ENCODE peak calls at places on chromosomes 12 and 14, in nine cellular contexts. M is SK-N-SH; X is fibroblast of pulmonary artery; F is AG09309; J is mucosa of descending colon; G is PC-3; Z is HL-60; Q is body of pancreas; K is CD8-positive, alpha-beta T cell. L is an unnamed sample.

GRCh38 chr14:63375772-63376171 is 57.0 kb upstream of the GPHB5 start:
- DNase-seq in K (no peak), G (peak), J (no peak), M (no peak), Q (no peak), Z (no peak), X (peak), F (peak), L (no peak)

GRCh38 chr12:31865023-31865422 is 94.2 kb upstream of the RESF1 start:
- DNase-seq in J (no peak), F (no peak), M (no peak), G (no peak), X (no peak), Q (no peak), K (no peak), Z (no peak), L (no peak)

GRCh38 chr14:104432611-104433231 is 146.8 kb upstream of the C14orf180 start:
- DNase-seq in X (no peak), Q (no peak), F (no peak), Z (no peak), K (no peak), J (no peak), M (no peak), G (no peak), L (no peak)

GRCh38 chr12:106084048-106084671 is 54.6 kb downstream of the NUAK1 start:
- DNase-seq in G (peak), F (peak), K (no peak), J (no peak), Z (no peak), M (no peak), Q (no peak), X (peak), L (peak)

GRCh38 chr12:114245555-114245954 is 160.4 kb downstream of the TBX5 start:
- DNase-seq in Q (no peak), J (no peak), M (no peak), Z (no peak), K (no peak), F (no peak), X (no peak), G (no peak), L (no peak)

GRCh38 chr12:93080994-93081809 is 152.1 kb upstream of the EEA1 start:
- DNase-seq in Q (no peak), Z (no peak), X (peak), G (peak), F (no peak), J (no peak), M (no peak), K (no peak), L (no peak)

GRCh38 chr14:63543826-63544320 is 696 bp upstream of the PPP2R5E start:
- DNase-seq in F (no peak), J (no peak), Z (no peak), M (no peak), Q (no peak), K (no peak), X (no peak), G (no peak), L (no peak)

GRCh38 chr12:53868516-53868986 is 70.1 kb upstream of the HOXC13 start:
- DNase-seq in M (no peak), X (no peak), Q (no peak), F (no peak), Z (no peak), J (no peak), G (peak), K (no peak), L (no peak)

GRCh38 chr12:24398605-24399004 is 449.1 kb upstream of the SOX5 start:
- DNase-seq in J (no peak), K (no peak), Z (no peak), F (no peak), Q (no peak), M (no peak), X (no peak), G (no peak), L (no peak)

GRCh38 chr14:56422703-56423213 is 156.8 kb upstream of the TMEM260 start:
- DNase-seq in X (peak), J (peak), K (no peak), Z (peak), G (peak), F (peak), Q (peak), M (peak), L (peak)

GRCh38 chr14:64227856-64228255 is 66.3 kb downstream of the ESR2 start:
- DNase-seq in X (no peak), Q (no peak), K (no peak), G (no peak), Z (no peak), F (no peak), J (no peak), M (no peak), L (no peak)

GRCh38 chr14:55077691-55078151 is 26.3 kb downstream of the MAPK1IP1L start:
- DNase-seq in X (peak), Q (peak), K (no peak), J (peak), G (no peak), M (no peak), F (no peak), Z (no peak), L (peak)

GRCh38 chr12:119565404-119565803 is 28.2 kb upstream of the TMEM233 start:
- DNase-seq in J (no peak), M (no peak), G (peak), Q (no peak), K (no peak), F (no peak), Z (no peak), X (no peak), L (no peak)

GRCh38 chr14:103066399-103066798 is 9.1 kb upstream of the CDC42BPB start:
- DNase-seq in F (no peak), K (no peak), Q (peak), Z (no peak), J (no peak), G (peak), X (peak), M (no peak), L (no peak)

GRCh38 chr12:62655524-62656160 is 189.0 kb downstream of the MON2 start:
- DNase-seq in Z (no peak), Q (no peak), G (no peak), F (no peak), J (no peak), K (no peak), M (no peak), X (no peak), L (no peak)

GRCh38 chr14:64715628-64716412 is 11.6 kb downstream of the PLEKHG3 start:
- DNase-seq in M (no peak), Q (peak), K (no peak), F (no peak), G (no peak), X (no peak), J (peak), Z (no peak), L (no peak)

GRCh38 chr14:60681271-60681670 is 32.0 kb upstream of the SIX1 start:
- DNase-seq in Z (no peak), Q (no peak), K (no peak), G (no peak), F (no peak), J (no peak), M (no peak), X (no peak), L (no peak)

GRCh38 chr14:59337151-59337611 is 128.0 kb downstream of the GPR135 start:
- DNase-seq in Q (peak), X (peak), J (no peak), Z (peak), M (no peak), K (no peak), F (no peak), G (no peak), L (peak)

GRCh38 chr12:96719671-96720362 is 187.2 kb upstream of the NEDD1 start:
- DNase-seq in X (peak), Q (no peak), Z (peak), K (no peak), F (no peak), M (no peak), J (no peak), G (peak), L (no peak)

GRCh38 chr14:99055816-99056215 is 216.2 kb downstream of the BCL11B start:
- DNase-seq in J (peak), X (no peak), K (peak), F (no peak), M (no peak), G (no peak), Z (no peak), Q (no peak), L (no peak)

GRCh38 chr14:105490318-105490571 is 801 bp upstream of the TEDC1 start:
- DNase-seq in X (no peak), Z (no peak), M (no peak), F (no peak), Q (peak), G (no peak), K (no peak), J (no peak), L (no peak)

GRCh38 chr14:105490572-105491365 is at the start of gene TEDC1:
- DNase-seq in Q (peak), J (peak), G (peak), K (peak), M (peak), Z (peak), X (peak), F (peak), L (peak)

GRCh38 chr14:105489607-105490317 is 1.3 kb upstream of the TEDC1 start:
- DNase-seq in Q (peak), F (peak), J (peak), G (peak), M (peak), X (peak), Z (peak), K (peak), L (peak)

GRCh38 chr14:105492051-105492965 is 1.3 kb downstream of the TEDC1 start:
- DNase-seq in F (no peak), X (no peak), G (no peak), J (peak), K (no peak), M (no peak), Z (no peak), Q (peak), L (no peak)

DNA sequence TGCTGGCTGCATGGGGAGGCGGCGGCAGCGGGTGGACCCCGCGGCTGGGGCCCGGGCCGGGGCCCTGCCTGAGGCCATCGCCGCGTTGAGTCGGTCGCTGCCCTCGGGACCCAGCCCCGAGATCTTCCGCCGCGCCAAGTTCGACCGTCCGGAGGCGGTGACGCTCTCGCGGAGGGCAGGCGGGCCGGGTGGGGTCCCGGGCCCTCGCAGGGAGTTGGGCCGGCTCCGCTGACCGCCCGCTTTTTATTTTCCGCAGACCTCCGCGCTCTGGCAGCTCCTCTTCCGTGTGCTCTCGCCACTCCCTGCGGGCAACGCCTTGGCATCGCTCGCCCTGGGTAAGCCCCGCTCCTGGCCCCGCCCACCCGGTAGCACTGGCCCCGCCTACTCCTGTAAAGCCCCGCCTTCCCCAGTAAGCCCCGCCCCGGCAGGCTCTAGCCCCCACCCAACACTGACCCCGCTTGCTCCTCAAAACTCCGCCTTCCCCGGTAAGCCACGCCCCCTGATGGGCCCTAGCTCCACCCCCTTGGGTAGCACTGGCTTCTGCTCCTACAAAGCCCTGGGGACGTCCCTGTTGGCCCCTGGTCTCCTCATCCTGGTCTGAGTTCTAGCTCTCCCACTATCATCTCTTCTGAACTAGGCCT is 440 bp downstream of the TEDC1 start:
- DNase-seq in J (peak), X (peak), G (peak), K (peak), Q (peak), F (no peak), M (peak), Z (peak), L (no peak)
- H3K4me3 ChIP-seq in J (peak), X (peak), G (peak), K (peak), Q (peak), F (peak), M (peak), Z (peak), L (peak)

DNA sequence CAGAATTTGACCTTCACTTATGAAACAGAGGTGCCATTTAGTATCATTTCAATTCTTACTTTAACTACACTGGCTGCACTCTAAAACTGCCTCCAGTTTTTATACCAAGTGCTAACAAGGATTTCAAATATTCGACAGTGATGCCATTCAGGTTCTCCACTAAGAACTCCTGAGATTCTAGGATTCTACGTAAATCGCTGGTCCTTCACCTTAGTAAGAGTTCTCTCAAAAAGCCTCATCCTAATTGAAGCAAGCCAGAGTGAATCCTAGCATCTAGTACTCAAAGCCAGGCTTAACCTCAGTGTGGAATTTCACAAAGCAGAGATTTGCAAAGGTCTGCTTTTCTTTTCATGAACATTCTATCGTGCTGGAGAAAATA is 3.5 kb downstream of the SLC38A2 start:
- DNase-seq in G (no peak), X (peak), M (no peak), Z (no peak), Q (no peak), J (no peak), K (no peak), F (no peak), L (no peak)
- H3K4me3 ChIP-seq in G (peak), X (peak), M (peak), Z (no peak), Q (no peak), J (no peak), K (peak), F (peak), L (peak)

GRCh38 chr14:96423446-96424103 is 31.6 kb downstream of the AK7 start:
- DNase-seq in X (no peak), Z (no peak), M (no peak), K (no peak), G (no peak), J (no peak), F (no peak), Q (no peak), L (no peak)

GRCh38 chr14:96421236-96421635 is 29.3 kb downstream of the AK7 start:
- DNase-seq in K (no peak), F (no peak), Q (no peak), Z (no peak), M (no peak), X (peak), G (no peak), J (no peak), L (no peak)

GRCh38 chr14:96423012-96423411 is 31.1 kb downstream of the AK7 start:
- DNase-seq in X (no peak), J (no peak), Z (no peak), Q (no peak), F (no peak), G (no peak), M (no peak), K (no peak), L (no peak)

DNA sequence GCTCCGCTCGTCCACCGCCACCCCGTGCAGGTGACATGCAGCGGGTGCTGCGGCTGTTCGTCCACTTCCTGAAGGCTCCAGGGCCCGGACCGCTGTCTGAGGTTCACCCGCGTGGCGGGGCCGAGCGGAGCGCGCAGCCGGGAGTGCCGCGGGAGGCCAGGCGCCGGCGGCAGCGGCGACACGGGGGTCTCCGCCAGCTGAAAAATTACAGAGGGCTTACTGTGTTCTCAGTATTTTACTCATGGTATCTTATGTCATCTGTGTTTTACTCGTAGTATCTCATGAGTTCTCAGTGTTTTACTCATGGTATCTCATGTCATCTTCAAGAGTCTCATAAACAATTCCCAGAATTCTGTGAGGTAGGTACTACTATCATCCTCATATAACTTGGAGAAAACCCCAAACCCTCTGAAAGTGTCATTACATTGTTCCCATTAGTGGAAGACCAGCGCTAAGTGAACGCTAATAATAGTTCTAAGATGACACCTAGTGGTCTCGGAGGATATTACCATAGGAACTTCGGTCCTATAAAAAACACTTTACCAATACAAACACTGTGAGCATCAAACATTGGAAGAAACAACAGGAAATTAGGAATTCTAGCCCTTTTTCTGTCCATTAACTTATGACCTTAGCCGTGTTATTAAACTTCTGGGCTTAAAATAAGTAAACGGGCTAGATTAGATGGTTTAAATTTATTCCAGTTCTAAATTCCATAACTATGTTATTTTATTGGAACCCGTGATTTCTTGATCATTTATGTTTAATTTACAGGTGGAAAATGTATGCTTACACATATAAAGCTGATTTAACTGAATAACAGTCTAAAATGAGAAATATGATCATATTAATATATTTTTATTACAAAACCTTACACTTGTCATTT is 32.4 kb downstream of the AK7 start:
- DNase-seq in Z (peak), J (peak), G (peak), X (peak), Q (peak), M (peak), F (peak), K (no peak), L (peak)
- H3K4me3 ChIP-seq in Z (peak), J (no peak), G (peak), X (peak), Q (peak), M (no peak), F (peak), K (peak), L (peak)

GRCh38 chr12:4270016-4270669 is 3.4 kb upstream of the CCND2 start:
- DNase-seq in M (no peak), Q (no peak), X (no peak), K (no peak), G (no peak), Z (no peak), J (peak), F (no peak), L (no peak)

GRCh38 chr12:4266990-4267389 is 6.6 kb upstream of the CCND2 start:
- DNase-seq in M (no peak), K (no peak), Q (no peak), F (no peak), Z (no peak), J (no peak), X (no peak), G (no peak), L (no peak)

GRCh38 chr12:4267904-4268548 is 5.5 kb upstream of the CCND2 start:
- DNase-seq in K (no peak), F (no peak), Z (no peak), M (no peak), J (no peak), Q (no peak), X (no peak), G (no peak), L (no peak)

GRCh38 chr12:4269279-4269991 is 4.1 kb upstream of the CCND2 start:
- DNase-seq in F (no peak), M (peak), J (peak), G (no peak), X (peak), Z (peak), K (peak), Q (peak), L (peak)

GRCh38 chr12:4268549-4269181 is 4.9 kb upstream of the CCND2 start:
- DNase-seq in Z (no peak), J (peak), Q (no peak), G (no peak), X (no peak), F (no peak), M (no peak), K (no peak), L (no peak)
- H3K4me3 ChIP-seq in Z (peak), J (peak), Q (no peak), G (no peak), X (peak), F (no peak), M (no peak), K (peak), L (peak)

GRCh38 chr14:76531085-76531484 is 155.1 kb downstream of the ESRRB start:
- DNase-seq in M (no peak), G (no peak), Z (no peak), Q (no peak), K (no peak), X (no peak), J (no peak), F (no peak), L (no peak)

GRCh38 chr14:76525106-76525825 is 149.3 kb downstream of the ESRRB start:
- DNase-seq in G (no peak), Q (no peak), F (no peak), Z (no peak), J (no peak), X (no peak), M (peak), K (no peak), L (no peak)
- H3K4me3 ChIP-seq in G (no peak), Q (no peak), F (no peak), Z (no peak), J (no peak), X (no peak), M (no peak), K (no peak), L (no peak)

GRCh38 chr12:121578230-121579189 is 2.3 kb downstream of the KDM2B start:
- DNase-seq in G (no peak), X (peak), M (peak), F (no peak), K (peak), Z (no peak), Q (peak), J (peak), L (no peak)

GRCh38 chr12:121579190-121579791 is 1.5 kb downstream of the KDM2B start:
- DNase-seq in G (peak), Q (peak), Z (peak), J (peak), X (peak), K (peak), M (peak), F (no peak), L (no peak)

GRCh38 chr12:121576851-121577391 is 3.9 kb downstream of the KDM2B start:
- DNase-seq in Z (no peak), M (no peak), G (peak), K (no peak), F (peak), X (peak), Q (no peak), J (no peak), L (peak)

GRCh38 chr12:121575952-121576615 is 4.7 kb downstream of the KDM2B start:
- DNase-seq in F (no peak), X (peak), Z (no peak), Q (no peak), J (no peak), G (no peak), M (no peak), K (no peak), L (no peak)

DNA sequence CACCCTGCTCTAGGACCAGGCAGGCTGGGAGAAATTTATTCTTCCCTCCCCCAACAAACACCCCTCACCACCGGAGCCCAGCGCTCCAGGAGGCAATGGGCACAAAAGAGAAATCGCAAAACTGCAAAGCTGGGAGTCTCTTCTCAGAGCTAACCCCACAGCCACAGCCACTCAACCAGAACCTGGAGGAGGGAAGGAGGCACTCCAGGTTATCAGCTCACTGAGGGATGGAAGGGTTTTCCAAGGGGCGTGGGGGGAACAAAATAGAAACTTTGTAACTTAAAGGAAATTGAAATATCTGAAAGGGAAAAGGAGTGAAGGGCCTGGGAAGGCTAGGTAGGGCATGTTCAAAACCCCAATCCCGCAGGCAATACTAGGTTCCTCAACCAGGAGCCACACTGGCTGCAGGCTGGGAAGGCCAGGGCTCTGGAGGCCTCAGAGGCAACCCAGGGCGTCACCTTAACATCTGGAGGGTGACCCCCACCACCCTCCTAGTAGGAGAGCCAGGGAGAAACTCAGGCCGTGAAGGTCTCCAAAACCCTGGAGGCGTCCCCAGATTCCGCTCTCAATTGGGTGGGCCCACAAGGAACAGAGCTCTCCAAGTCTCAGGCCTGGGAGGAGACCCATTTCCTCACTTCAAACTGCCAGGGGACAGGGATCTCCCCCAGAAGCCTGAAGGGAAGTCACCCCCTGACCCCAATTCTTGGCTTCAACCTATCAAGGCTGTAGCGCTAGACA is 3.2 kb downstream of the KDM2B start:
- DNase-seq in M (no peak), G (no peak), X (no peak), Q (no peak), J (peak), F (no peak), Z (no peak), K (no peak), L (no peak)
- H3K4me3 ChIP-seq in M (no peak), G (peak), X (peak), Q (no peak), J (no peak), F (peak), Z (no peak), K (no peak), L (peak)

GRCh38 chr12:51318846-51319570 is 5.0 kb downstream of the BIN2 start:
- DNase-seq in K (peak), Q (no peak), J (no peak), X (no peak), Z (peak), G (peak), M (no peak), F (no peak), L (no peak)
- H3K4me3 ChIP-seq in K (peak), Q (no peak), J (no peak), X (no peak), Z (no peak), G (no peak), M (no peak), F (no peak), L (no peak)

L was measured in skeletal muscle cell.